ENCODE peak calls at places on chromosomes 2 and 18, in five cellular contexts. Y is neural crest cell, E is EL, U is SK-N-DZ, A is left ventricle myocardium inferior. S is an unnamed sample.

GRCh38 chr2:232340171-232340935 is 38.2 kb upstream of the ALPP start:
- DNase-seq in E (no peak), Y (no peak), A (peak), U (no peak), S (peak)

GRCh38 chr2:45904931-45905642 is 253.6 kb downstream of the PRKCE start:
- DNase-seq in A (no peak), Y (no peak), U (no peak), E (no peak), S (peak)

GRCh38 chr2:108115868-108116267 is 123.9 kb upstream of the SULT1C3 start:
- DNase-seq in E (no peak), Y (no peak), A (no peak), U (no peak), S (no peak)

GRCh38 chr18:41459657-41460056 is 495.4 kb upstream of the PIK3C3 start:
- DNase-seq in E (no peak), Y (no peak), A (no peak), U (no peak), S (no peak)

GRCh38 chr2:7845332-7845731 is 836.5 kb upstream of the ID2 start:
- DNase-seq in E (peak), U (peak), Y (no peak), A (no peak), S (peak)

GRCh38 chr2:95728878-95729511 is 137.2 kb downstream of the TRIM43 start:
- DNase-seq in Y (peak), A (peak), E (peak), U (peak), S (peak)

GRCh38 chr2:44562737-44563136 is 201.0 kb downstream of the CAMKMT start:
- DNase-seq in E (no peak), U (no peak), Y (no peak), A (no peak), S (no peak)

GRCh38 chr2:212032032-212032431 is 506.6 kb downstream of the ERBB4 start:
- DNase-seq in Y (no peak), E (peak), U (no peak), A (no peak), S (no peak)

GRCh38 chr18:28003451-28003850 is 173.5 kb downstream of the CDH2 start:
- DNase-seq in E (peak), U (no peak), Y (no peak), A (no peak), S (peak)